ENCODE peak calls at places on chromosome 20, in four cellular contexts. Z, C, W and D are unnamed samples.

GRCh38 chr20:64223526-64224067 is 32.0 kb upstream of the PCMTD2 start:
- DNase-seq in Z (no peak), C (no peak), W (peak; percentile 37), D (no peak)

GRCh38 chr20:21082584-21082983 is 23.6 kb downstream of the LINC00237 start:
- DNase-seq in Z (no peak), C (no peak), W (no peak), D (no peak)

GRCh38 chr20:62223571-62223970 is 3.5 kb upstream of the HRH3 start:
- DNase-seq in Z (no peak), C (no peak), W (peak; percentile 52), D (no peak)

GRCh38 chr20:33291830-33292355 is 8.9 kb downstream of the BPIFB1 start:
- DNase-seq in Z (no peak), C (peak; percentile 74), W (peak; percentile 75), D (peak; percentile 43)

GRCh38 chr20:50467618-50468373 is 42.4 kb upstream of the PTPN1 start:
- DNase-seq in Z (no peak), C (no peak), W (no peak), D (peak; percentile 47)

GRCh38 chr20:22430154-22430745 is 154.1 kb downstream of the FOXA2 start:
- DNase-seq in Z (no peak), C (no peak), W (no peak), D (no peak)

GRCh38 chr20:9974324-9974723 is 60.5 kb upstream of the ANKEF1 start:
- DNase-seq in Z (no peak), C (no peak), W (no peak), D (no peak)

GRCh38 chr20:25308083-25308491 is 60.2 kb downstream of the PYGB start:
- DNase-seq in Z (peak; percentile 58), C (peak; percentile 48), W (peak; percentile 61), D (no peak)

GRCh38 chr20:24991897-24992419 is 593 bp downstream of the APMAP start:
- DNase-seq in Z (peak; percentile 71), C (peak; percentile 74), W (peak; percentile 71), D (no peak)

GRCh38 chr20:3890410-3890751 is 1.2 kb downstream of the PANK2 start:
- DNase-seq in Z (peak; percentile 48), C (no peak), W (no peak), D (no peak)

GRCh38 chr20:34397096-34397495 is 34.0 kb downstream of the ITCH start:
- DNase-seq in Z (no peak), C (no peak), W (no peak), D (no peak)

GRCh38 chr20:58890454-58891075 is 38.0 kb downstream of the GNAS start:
- DNase-seq in Z (peak; percentile 92), C (peak; percentile 90), W (peak; percentile 78), D (peak; percentile 73)

GRCh38 chr20:31516651-31517050 is 2.4 kb downstream of the HM13 start:
- DNase-seq in Z (no peak), C (no peak), W (no peak), D (no peak)
- H3K27ac ChIP-seq in Z (no peak overlapping the region), C (no peak overlapping the region), W (no peak overlapping the region), D (no peak overlapping the region)

GRCh38 chr20:38806855-38807655 is 1.6 kb downstream of the PPP1R16B start:
- DNase-seq in Z (no peak), C (no peak), W (peak; percentile 52), D (peak; percentile 34)

GRCh38 chr20:38805502-38805957 is at the start of gene PPP1R16B:
- DNase-seq in Z (no peak), C (peak; percentile 75), W (peak; percentile 47), D (peak; percentile 65)

GRCh38 chr20:38804682-38805501 is 605 bp upstream of the PPP1R16B start:
- DNase-seq in Z (no peak), C (no peak), W (no peak), D (peak; percentile 91)

GRCh38 chr20:38805958-38806854 is 709 bp downstream of the PPP1R16B start:
- DNase-seq in Z (no peak), C (peak; percentile 68), W (peak; percentile 57), D (peak; percentile 15)

DNA sequence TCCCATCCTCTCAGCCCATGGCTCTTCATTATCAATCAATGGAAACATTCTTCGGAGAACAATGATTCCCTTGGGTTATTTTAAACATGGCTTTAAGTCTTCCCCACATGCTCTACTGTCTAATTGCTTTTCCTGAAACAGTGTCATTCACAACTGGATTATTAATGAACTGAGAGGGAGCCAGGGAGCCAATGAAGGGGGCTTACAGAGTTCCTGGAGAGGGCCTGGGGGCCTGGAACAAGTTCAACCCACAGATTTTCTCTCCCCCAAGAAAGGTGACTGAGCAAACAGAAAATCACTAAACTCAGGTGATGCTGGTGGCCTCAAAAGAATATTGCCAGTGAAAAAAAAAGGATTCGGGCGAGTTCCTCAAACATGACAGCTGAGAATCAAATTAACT is 1.3 kb upstream of the PPP1R16B start:
- DNase-seq in Z (no peak), C (no peak), W (no peak), D (no peak)
- H3K4me1 ChIP-seq in Z (no peaks in the 10 kb centered on the region), C (peaks cover 40% of the 10 kb centered on the region), W (peaks cover 12% of the 10 kb centered on the region), D (peaks cover 37% of the 10 kb centered on the region)

GRCh38 chr20:46101957-46102356 is 12.2 kb upstream of the NCOA5 start:
- DNase-seq in Z (no peak), C (no peak), W (no peak), D (no peak)

GRCh38 chr20:46104262-46104661 is 13.9 kb upstream of the CD40 start:
- DNase-seq in Z (no peak), C (no peak), W (no peak), D (no peak)

GRCh38 chr20:46102940-46103339 is 13.2 kb upstream of the NCOA5 start:
- DNase-seq in Z (no peak), C (no peak), W (no peak), D (no peak)

DNA sequence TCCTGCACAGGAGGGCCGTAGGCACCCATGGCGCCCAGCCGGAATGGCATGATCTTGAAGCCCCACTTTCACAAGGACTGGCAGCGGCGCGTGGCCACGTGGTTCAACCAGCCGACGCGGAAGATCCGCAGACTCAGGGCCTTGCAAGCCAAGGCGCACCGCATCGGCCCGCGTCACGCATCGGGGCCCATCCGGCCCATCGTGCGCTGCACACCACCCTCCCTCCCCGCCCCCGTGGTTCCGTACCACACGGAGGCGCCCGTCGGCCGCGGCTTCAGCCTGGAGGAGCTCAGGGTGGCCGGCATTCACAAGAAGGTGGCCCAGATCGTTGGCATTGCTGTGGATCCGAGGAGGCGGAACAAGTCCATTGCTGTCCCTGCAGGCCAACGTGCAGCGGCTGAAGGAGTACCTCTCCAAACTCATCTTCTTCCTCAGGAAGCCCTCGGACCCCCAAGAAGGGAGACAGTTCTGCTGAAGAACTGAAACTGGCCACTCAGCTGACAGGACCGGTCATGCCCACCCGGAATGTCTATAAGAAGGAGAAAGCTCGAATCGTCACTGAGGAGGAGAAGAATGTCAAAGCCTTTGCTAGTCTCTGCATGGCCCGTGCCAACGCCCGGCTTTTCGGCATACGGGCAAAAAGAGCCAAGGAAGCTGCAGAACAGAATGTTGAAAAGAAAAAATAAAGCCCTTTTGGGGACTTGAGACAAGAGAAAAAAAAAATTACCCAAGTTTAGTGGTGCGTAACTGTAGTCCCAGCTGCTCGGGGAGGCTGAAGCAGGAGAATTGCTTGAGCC is 9.9 kb upstream of the NCOA5 start:
- DNase-seq in Z (no peak), C (peak; percentile 72), W (no peak), D (no peak)
- H3K4me3 ChIP-seq in Z (no peak overlapping the region), C (no peak overlapping the region), W (no peak overlapping the region), D (no peak overlapping the region)

GRCh38 chr20:7841291-7841966 is 98.8 kb downstream of the HAO1 start:
- DNase-seq in Z (no peak), C (no peak), W (no peak), D (no peak)
- H3K27ac ChIP-seq in Z (no peak overlapping the region), C (no peak overlapping the region), W (no peak overlapping the region), D (no peak overlapping the region)

GRCh38 chr20:5731753-5732366 is 18.3 kb upstream of the SHLD1 start:
- DNase-seq in Z (no peak), C (no peak), W (no peak), D (no peak)

GRCh38 chr20:5722927-5723326 is 27.3 kb upstream of the SHLD1 start:
- DNase-seq in Z (no peak), C (no peak), W (no peak), D (no peak)

GRCh38 chr20:5730131-5730530 is 20.1 kb upstream of the SHLD1 start:
- DNase-seq in Z (no peak), C (no peak), W (no peak), D (no peak)

GRCh38 chr20:5729348-5729747 is 20.9 kb upstream of the SHLD1 start:
- DNase-seq in Z (no peak), C (no peak), W (no peak), D (no peak)

DNA sequence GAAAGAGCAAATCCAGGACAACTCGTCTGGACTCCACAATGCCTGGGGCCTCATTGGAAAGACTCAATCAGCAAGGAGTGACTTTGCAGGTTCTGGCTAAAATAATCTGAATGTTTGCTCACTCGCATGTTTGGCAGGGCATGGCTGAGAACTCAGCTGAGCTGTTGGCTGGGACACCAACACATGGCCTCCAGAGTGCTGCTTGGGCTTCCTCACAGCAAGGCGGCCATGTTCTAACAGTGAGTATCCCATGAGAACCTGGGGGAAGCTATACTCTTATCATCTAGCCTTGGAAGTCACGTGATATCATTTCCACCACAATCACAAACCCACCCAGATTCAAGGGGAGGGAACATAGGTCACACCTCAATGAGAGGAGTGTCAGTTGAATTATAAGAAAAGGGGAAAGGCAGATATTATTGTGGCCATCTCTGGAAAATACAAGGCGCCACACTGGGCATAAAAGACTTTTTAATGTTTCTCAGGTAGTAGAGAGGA is 23.1 kb upstream of the SHLD1 start:
- DNase-seq in Z (no peak), C (no peak), W (no peak), D (no peak)
- H3K4me1 ChIP-seq in Z (no peaks in the 10 kb centered on the region), C (peaks cover 13% of the 10 kb centered on the region), W (no peaks in the 10 kb centered on the region), D (no peaks in the 10 kb centered on the region)

GRCh38 chr20:6622041-6622440 is 145.4 kb upstream of the BMP2 start:
- DNase-seq in Z (no peak), C (no peak), W (no peak), D (no peak)

GRCh38 chr20:6629564-6629963 is 137.9 kb upstream of the BMP2 start:
- DNase-seq in Z (no peak), C (no peak), W (no peak), D (no peak)

GRCh38 chr20:6626805-6627204 is 140.7 kb upstream of the BMP2 start:
- DNase-seq in Z (no peak), C (no peak), W (no peak), D (no peak)

GRCh38 chr20:6623989-6624388 is 143.5 kb upstream of the BMP2 start:
- DNase-seq in Z (no peak), C (no peak), W (no peak), D (no peak)
- H3K4me3 ChIP-seq in Z (no peak overlapping the region), C (no peak overlapping the region), W (no peak overlapping the region), D (no peak overlapping the region)